ENCODE peak calls at places on chromosomes 1 and 21, in nine cellular contexts. F, M, D, A, H, Z, B, K and P are unnamed samples.

GRCh38 chr1:221891708-221892107 is 149.8 kb upstream of the DUSP10 start:
- DNase-seq in K (no peak), F (no peak), B (no peak), M (no peak), D (no peak), A (peak; percentile 9), H (no peak), Z (peak; percentile 71), P (no peak)

GRCh38 chr1:206551985-206552325 is 44.6 kb downstream of the RASSF5 start:
- DNase-seq in F (no peak), K (no peak), D (no peak), Z (no peak), M (peak; percentile 93), B (peak; percentile 49), H (no peak), A (no peak), P (no peak)

GRCh38 chr1:7565099-7565750 is 205.9 kb upstream of the VAMP3 start:
- DNase-seq in A (no peak), K (no peak), B (no peak), Z (no peak), H (no peak), F (no peak), M (no peak), D (no peak), P (no peak)

GRCh38 chr1:47575855-47576757 is 138.3 kb downstream of the FOXD2 start:
- DNase-seq in M (no peak), B (no peak), F (peak; percentile 91), K (no peak), A (no peak), Z (peak; percentile 89), D (no peak), H (no peak), P (peak; percentile 56)

GRCh38 chr1:192513697-192514096 is 61.9 kb upstream of the RGS1 start:
- DNase-seq in M (no peak), A (no peak), K (no peak), F (no peak), B (no peak), H (no peak), D (no peak), Z (no peak), P (no peak)

GRCh38 chr1:22328331-22329170 is 123.1 kb upstream of the ZBTB40 start:
- DNase-seq in H (no peak), D (no peak), M (no peak), B (no peak), K (no peak), A (no peak), F (no peak), Z (no peak), P (no peak)

GRCh38 chr1:154157520-154158306 is 2.8 kb upstream of the NUP210L start:
- DNase-seq in A (no peak), M (peak; percentile 91), K (no peak), D (peak; percentile 29), F (peak; percentile 70), B (peak; percentile 23), H (no peak), Z (no peak), P (peak; percentile 31)

GRCh38 chr1:159821171-159821867 is 5.4 kb upstream of the SLAMF8 start:
- DNase-seq in Z (no peak), D (no peak), K (no peak), A (peak; percentile 68), B (no peak), H (peak; percentile 18), F (no peak), M (no peak), P (peak; percentile 47)

GRCh38 chr1:155178441-155179106 is 4.9 kb downstream of the TRIM46 start:
- DNase-seq in F (no peak), D (peak; percentile 28), K (no peak), A (no peak), B (no peak), M (no peak), Z (no peak), H (no peak), P (no peak)

GRCh38 chr1:203179328-203180009 is 3.8 kb upstream of the MYBPH start:
- DNase-seq in M (no peak), D (no peak), K (no peak), A (no peak), F (no peak), H (no peak), Z (no peak), B (no peak), P (no peak)

GRCh38 chr1:218459450-218459849 is 114.3 kb downstream of the TGFB2 start:
- DNase-seq in D (no peak), A (no peak), F (peak; percentile 75), K (no peak), M (no peak), Z (no peak), B (no peak), H (no peak), P (no peak)

GRCh38 chr1:2331200-2331544 is 60.2 kb downstream of the MORN1 start:
- DNase-seq in M (no peak), H (no peak), K (no peak), A (no peak), B (no peak), D (no peak), F (no peak), Z (no peak), P (no peak)

GRCh38 chr1:26005392-26006105 is 7.7 kb upstream of the PAFAH2 start:
- DNase-seq in B (no peak), A (no peak), M (no peak), F (no peak), K (no peak), H (no peak), Z (no peak), D (no peak), P (no peak)

GRCh38 chr1:157369808-157370521 is 182.3 kb downstream of the FCRL5 start:
- DNase-seq in B (no peak), Z (peak; percentile 60), H (peak; percentile 25), A (peak; percentile 50), K (no peak), D (peak; percentile 39), M (peak; percentile 58), F (peak; percentile 15), P (peak; percentile 43)

GRCh38 chr1:17507916-17508315 is 31.6 kb upstream of the ARHGEF10L start:
- DNase-seq in H (no peak), Z (no peak), A (no peak), M (no peak), B (no peak), D (no peak), F (no peak), K (no peak), P (no peak)

GRCh38 chr1:206448471-206448870 is 21.8 kb upstream of the IKBKE start:
- DNase-seq in F (no peak), D (no peak), B (no peak), A (no peak), Z (no peak), M (no peak), H (no peak), K (no peak), P (no peak)

GRCh38 chr1:244067893-244068292 is 16.8 kb downstream of the ZBTB18 start:
- DNase-seq in A (no peak), K (no peak), H (no peak), D (no peak), F (peak; percentile 60), Z (peak; percentile 42), M (no peak), B (no peak), P (peak; percentile 46)

GRCh38 chr21:44445413-44445812 is 9.9 kb upstream of the LRRC3 start:
- DNase-seq in B (no peak), A (no peak), K (no peak), Z (no peak), H (no peak), M (no peak), F (no peak), D (no peak), P (no peak)

GRCh38 chr1:82405333-82405732 is 604.6 kb downstream of the ADGRL2 start:
- DNase-seq in K (no peak), H (no peak), F (no peak), B (no peak), M (no peak), Z (no peak), A (no peak), D (no peak), P (no peak)

GRCh38 chr1:15848143-15848928 is 829 bp downstream of the SPEN start:
- DNase-seq in K (peak; percentile 5), M (peak; percentile 72), H (peak; percentile 49), A (peak; percentile 53), F (peak; percentile 39), D (peak; percentile 45), B (no peak), Z (peak; percentile 42), P (peak; percentile 23)

GRCh38 chr1:7948950-7949349 is 8.3 kb upstream of the TNFRSF9 start:
- DNase-seq in M (peak; percentile 72), H (no peak), D (no peak), Z (peak; percentile 88), F (peak; percentile 96), B (no peak), A (no peak), K (no peak), P (peak; percentile 87)

GRCh38 chr1:201447911-201448871 is 20.8 kb downstream of the PHLDA3 start:
- DNase-seq in Z (peak; percentile 64), M (peak; percentile 81), K (no peak), D (peak; percentile 81), A (peak; percentile 77), B (no peak), H (peak; percentile 87), F (peak; percentile 78), P (peak; percentile 70)